ENCODE peak calls at places on chromosomes 7 and 10, in ten cellular contexts. J is suprapubic skin; S is breast epithelium; T is nephron progenitor cell; C is RWPE1; H is tibial nerve; L is right atrium auricular region; B is gastrocnemius medialis; F is CD4-positive, alpha-beta T cell; I is AG04450. Q is an unnamed sample.

GRCh38 chr7:1113548-1113885 is 25.6 kb downstream of the GPER1 start:
- DNase-seq in J (no peak), S (no peak), T (no peak), C (no peak), H (no peak), L (no peak), B (no peak), F (no peak), I (no peak), Q (no peak)

GRCh38 chr10:69434926-69435325 is 16.3 kb upstream of the TSPAN15 start:
- DNase-seq in J (no peak), S (no peak), T (no peak), C (no peak), H (no peak), L (no peak), B (peak; percentile 9), F (no peak), I (no peak), Q (no peak)

GRCh38 chr7:147477526-147477925 is 1113.0 kb upstream of the C7orf33 start:
- DNase-seq in J (no peak), S (no peak), T (no peak), C (no peak), H (no peak), L (no peak), B (no peak), F (no peak), I (no peak), Q (no peak)

GRCh38 chr10:31749981-31750850 is 178.4 kb downstream of the ARHGAP12 start:
- DNase-seq in J (peak; percentile 75), S (no peak), T (no peak), C (no peak), H (peak; percentile 48), L (no peak), B (no peak), F (no peak), I (no peak), Q (no peak)

GRCh38 chr10:33638401-33638800 is 303.9 kb upstream of the NRP1 start:
- DNase-seq in J (no peak), S (no peak), T (no peak), C (no peak), H (no peak), L (no peak), B (no peak), F (no peak), I (no peak), Q (no peak)

GRCh38 chr7:7550663-7551062 is 15.0 kb upstream of the COL28A1 start:
- DNase-seq in J (no peak), S (no peak), T (no peak), C (no peak), H (no peak), L (no peak), B (no peak), F (no peak), I (no peak), Q (no peak)

GRCh38 chr7:12210179-12211053 is 678 bp upstream of the TMEM106B start:
- DNase-seq in J (peak; percentile 66), S (peak; percentile 22), T (no peak), C (peak; percentile 34), H (peak; percentile 17), L (no peak), B (peak; percentile 40), F (peak; percentile 30), I (no peak), Q (no peak)

GRCh38 chr10:130485958-130486680 is 349.9 kb downstream of the GLRX3 start:
- DNase-seq in J (no peak), S (no peak), T (no peak), C (no peak), H (no peak), L (no peak), B (no peak), F (no peak), I (no peak), Q (no peak)

DNA sequence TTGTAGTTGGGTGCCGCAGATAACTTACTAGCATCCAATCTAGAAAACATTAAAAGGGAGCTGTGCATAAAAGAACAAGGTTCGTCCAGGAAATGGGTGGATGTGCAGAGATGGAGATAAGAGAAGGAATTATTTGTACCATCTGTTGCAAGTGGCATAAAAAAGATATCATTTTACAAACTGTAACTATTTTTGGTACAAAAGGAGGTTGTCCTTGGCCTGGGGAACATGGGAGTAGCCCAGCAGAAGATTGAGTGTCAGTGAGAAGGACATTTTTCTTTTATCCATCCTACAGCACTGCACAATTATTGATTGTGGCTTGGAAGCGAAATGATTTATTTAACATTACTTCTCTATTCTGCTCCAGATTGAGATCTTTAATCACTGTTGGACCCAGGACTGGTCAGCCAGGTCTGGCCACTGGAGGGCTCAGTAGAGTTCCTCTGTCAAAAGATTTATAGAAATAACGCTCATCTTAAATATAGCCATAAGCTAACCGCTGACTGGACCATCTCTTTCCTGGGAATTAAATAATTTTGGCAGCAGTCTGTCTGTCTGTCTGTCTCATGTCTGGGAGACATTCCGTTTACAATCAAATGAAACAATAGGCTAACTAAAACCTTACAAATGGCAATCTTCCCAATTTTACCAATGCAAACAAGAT is 254.1 kb downstream of the KIAA1217 start:
- DNase-seq in J (no peak), S (no peak), T (no peak), C (no peak), H (no peak), L (no peak), B (no peak), F (no peak), I (no peak), Q (no peak)
- TF ChIP-seq CTCF in J (no peak), S (no peak), T (no peak), C (no peak), H (no peak), L (no peak), B (no peak), F (no peak), I (peak; percentile 37), Q (no peak)

GRCh38 chr7:132939495-132939894 is 142.4 kb downstream of the CHCHD3 start:
- DNase-seq in J (no peak), S (no peak), T (no peak), C (no peak), H (no peak), L (no peak), B (no peak), F (no peak), I (no peak), Q (no peak)

GRCh38 chr7:132941905-132942304 is 140.0 kb downstream of the CHCHD3 start:
- DNase-seq in J (no peak), S (no peak), T (no peak), C (no peak), H (no peak), L (no peak), B (no peak), F (no peak), I (no peak), Q (no peak)

GRCh38 chr7:132943645-132944044 is 138.2 kb downstream of the CHCHD3 start:
- DNase-seq in J (no peak), S (no peak), T (no peak), C (no peak), H (no peak), L (no peak), B (no peak), F (no peak), I (no peak), Q (no peak)

GRCh38 chr7:132942721-132943120 is 139.2 kb downstream of the CHCHD3 start:
- DNase-seq in J (no peak), S (no peak), T (no peak), C (no peak), H (no peak), L (no peak), B (no peak), F (no peak), I (no peak), Q (no peak)

DNA sequence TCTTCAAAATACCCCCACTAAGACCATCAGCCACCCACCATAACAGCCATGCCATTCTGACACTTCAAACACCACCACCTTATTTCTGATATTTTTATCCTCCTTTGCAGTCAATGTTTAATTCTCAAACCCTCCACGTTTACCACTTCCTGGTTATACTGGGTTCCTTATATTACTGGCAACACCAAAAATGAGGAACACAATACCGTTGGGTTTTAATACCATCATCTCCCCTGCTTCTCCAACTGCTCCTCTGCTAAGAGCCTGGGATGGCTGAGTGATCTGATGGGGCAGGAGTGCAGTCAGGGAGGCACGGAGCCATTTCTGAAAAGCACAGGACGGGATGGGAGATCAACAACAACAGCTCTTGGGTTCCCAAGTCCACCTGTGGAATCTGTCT is 140.5 kb downstream of the CHCHD3 start:
- DNase-seq in J (no peak), S (no peak), T (no peak), C (no peak), H (no peak), L (no peak), B (no peak), F (no peak), I (no peak), Q (no peak)
- TF ChIP-seq CTCF in J (no peak), S (no peak), T (no peak), C (no peak), H (no peak), L (no peak), B (no peak), F (no peak), I (no peak), Q (no peak)

GRCh38 chr10:84355106-84355505 is 26.7 kb downstream of the CCSER2 start:
- DNase-seq in J (no peak), S (no peak), T (no peak), C (no peak), H (no peak), L (no peak), B (no peak), F (no peak), I (no peak), Q (no peak)

GRCh38 chr10:84348860-84349259 is 20.5 kb downstream of the CCSER2 start:
- DNase-seq in J (no peak), S (no peak), T (no peak), C (no peak), H (no peak), L (no peak), B (no peak), F (no peak), I (no peak), Q (no peak)

GRCh38 chr10:84354623-84355022 is 26.2 kb downstream of the CCSER2 start:
- DNase-seq in J (no peak), S (no peak), T (no peak), C (no peak), H (no peak), L (no peak), B (no peak), F (no peak), I (no peak), Q (no peak)

GRCh38 chr10:84353052-84353803 is 24.8 kb downstream of the CCSER2 start:
- DNase-seq in J (no peak), S (no peak), T (no peak), C (no peak), H (no peak), L (no peak), B (no peak), F (no peak), I (no peak), Q (no peak)

GRCh38 chr10:84352251-84352842 is 24.0 kb downstream of the CCSER2 start:
- DNase-seq in J (no peak), S (peak; percentile 36), T (peak; percentile 47), C (peak; percentile 60), H (peak; percentile 40), L (no peak), B (peak; percentile 28), F (peak; percentile 48), I (no peak), Q (no peak)
- TF ChIP-seq CTCF in J (no peak), S (peak; percentile 35), T (peak; percentile 50), C (peak; percentile 72), H (peak; percentile 36), L (peak; percentile 53), B (peak; percentile 41), F (peak; percentile 70), I (peak; percentile 78), Q (no peak)

GRCh38 chr10:113381906-113382562 is 170.8 kb upstream of the HABP2 start:
- DNase-seq in J (no peak), S (no peak), T (no peak), C (no peak), H (no peak), L (no peak), B (no peak), F (no peak), I (no peak), Q (no peak)

GRCh38 chr10:113386005-113386404 is 166.8 kb upstream of the HABP2 start:
- DNase-seq in J (no peak), S (no peak), T (no peak), C (peak; percentile 27), H (no peak), L (peak; percentile 71), B (no peak), F (no peak), I (no peak), Q (no peak)

GRCh38 chr10:113382691-113383090 is 170.2 kb upstream of the HABP2 start:
- DNase-seq in J (no peak), S (no peak), T (no peak), C (no peak), H (no peak), L (no peak), B (no peak), F (no peak), I (no peak), Q (no peak)

GRCh38 chr10:113384181-113384580 is 168.7 kb upstream of the HABP2 start:
- DNase-seq in J (no peak), S (no peak), T (no peak), C (no peak), H (no peak), L (no peak), B (no peak), F (no peak), I (no peak), Q (no peak)

GRCh38 chr10:113385021-113385975 is 167.6 kb upstream of the HABP2 start:
- DNase-seq in J (peak; percentile 88), S (peak; percentile 85), T (peak; percentile 77), C (peak; percentile 77), H (peak; percentile 87), L (peak; percentile 93), B (peak; percentile 73), F (peak; percentile 34), I (peak; percentile 63), Q (peak; percentile 69)
- TF ChIP-seq CTCF in J (peak; percentile 83), S (peak; percentile 88), T (peak; percentile 82), C (peak; percentile 75), H (peak; percentile 84), L (peak; percentile 61), B (peak; percentile 75), F (peak; percentile 62), I (peak; percentile 89), Q (peak; percentile 72)